ENCODE peak calls at places on chromosomes 12 and 14, in six cellular contexts. E, T, P, G, F and U are unnamed samples.

GRCh38 chr12:72269491-72269890 is 2.7 kb upstream of the TRHDE start:
- DNase-seq in G (no peak), F (no peak), E (no peak), T (no peak), P (no peak), U (no peak)

GRCh38 chr12:98227162-98227561 is 288.2 kb upstream of the TMPO start:
- DNase-seq in E (peak; percentile 7), T (no peak), G (peak; percentile 16), F (no peak), P (peak; percentile 24), U (no peak)

GRCh38 chr12:133026996-133027395 is 10.3 kb upstream of the ZNF84 start:
- DNase-seq in F (no peak), P (no peak), G (no peak), E (no peak), T (no peak), U (no peak)

GRCh38 chr12:55922126-55922525 is 5.6 kb downstream of the PYM1 start:
- DNase-seq in P (no peak), E (no peak), T (no peak), F (no peak), G (no peak), U (no peak)

GRCh38 chr12:40032433-40033259 is 73.2 kb downstream of the SLC2A13 start:
- DNase-seq in F (no peak), P (no peak), G (no peak), T (no peak), E (no peak), U (no peak)

GRCh38 chr14:27605298-27605697 is 1007.5 kb upstream of the NOVA1 start:
- DNase-seq in G (no peak), F (no peak), P (no peak), E (no peak), T (no peak), U (no peak)

GRCh38 chr14:37985826-37986470 is 221.8 kb upstream of the SSTR1 start:
- DNase-seq in G (peak; percentile 46), F (no peak), P (peak; percentile 53), E (peak; percentile 41), T (peak; percentile 67), U (no peak)

GRCh38 chr14:84036863-84037262 is 1493.1 kb upstream of the FLRT2 start:
- DNase-seq in T (peak; percentile 74), G (no peak), P (no peak), F (no peak), E (no peak), U (no peak)

GRCh38 chr14:90087433-90087832 is 25.6 kb downstream of the KCNK13 start:
- DNase-seq in E (no peak), T (no peak), G (peak; percentile 83), P (peak; percentile 45), F (no peak), U (peak; percentile 12)

GRCh38 chr12:28033538-28033915 is 61.0 kb upstream of the PTHLH start:
- DNase-seq in G (no peak), F (no peak), E (no peak), P (no peak), T (no peak), U (no peak)

GRCh38 chr12:27635349-27635972 is 60.8 kb upstream of the REP15 start:
- DNase-seq in F (no peak), G (peak; percentile 16), T (peak; percentile 61), P (no peak), E (peak; percentile 44), U (no peak)

GRCh38 chr12:19779393-19780056 is 340.2 kb downstream of the AEBP2 start:
- DNase-seq in F (no peak), G (no peak), T (no peak), P (peak; percentile 28), E (no peak), U (no peak)

GRCh38 chr12:85823436-85824179 is 12.6 kb downstream of the RASSF9 start:
- DNase-seq in T (peak; percentile 58), E (no peak), P (no peak), F (no peak), G (no peak), U (no peak)

GRCh38 chr12:107513636-107514400 is 171.8 kb upstream of the PWP1 start:
- DNase-seq in F (no peak), P (no peak), G (no peak), E (no peak), T (no peak), U (no peak)

GRCh38 chr12:47015381-47015780 is 64.0 kb upstream of the PCED1B start:
- DNase-seq in F (no peak), E (no peak), G (no peak), P (no peak), T (no peak), U (no peak)

GRCh38 chr12:20154060-20154459 is 214.3 kb upstream of the PDE3A start:
- DNase-seq in P (no peak), G (no peak), T (no peak), E (no peak), F (no peak), U (no peak)

GRCh38 chr12:14190694-14191093 is 174.8 kb upstream of the ATF7IP start:
- DNase-seq in F (no peak), P (no peak), E (no peak), G (no peak), T (no peak), U (no peak)

GRCh38 chr12:43098766-43099550 is 453.0 kb downstream of the ADAMTS20 start:
- DNase-seq in E (no peak), G (no peak), T (peak; percentile 11), F (no peak), P (no peak), U (no peak)

GRCh38 chr12:95385246-95385645 is 88.7 kb upstream of the METAP2 start:
- DNase-seq in G (no peak), E (no peak), P (peak; percentile 26), T (no peak), F (no peak), U (peak; percentile 22)

GRCh38 chr14:36339817-36340216 is 19.4 kb upstream of the MBIP start:
- DNase-seq in P (no peak), T (no peak), G (no peak), F (no peak), E (no peak), U (no peak)

GRCh38 chr12:64992641-64993040 is 128.5 kb downstream of the WIF1 start:
- DNase-seq in F (no peak), P (no peak), T (no peak), E (no peak), G (no peak), U (no peak)

GRCh38 chr12:50222275-50222783 is 55.2 kb upstream of the CERS5 start:
- DNase-seq in F (peak; percentile 34), T (peak; percentile 89), P (peak; percentile 75), E (peak; percentile 52), G (peak; percentile 62), U (peak; percentile 78)

DNA sequence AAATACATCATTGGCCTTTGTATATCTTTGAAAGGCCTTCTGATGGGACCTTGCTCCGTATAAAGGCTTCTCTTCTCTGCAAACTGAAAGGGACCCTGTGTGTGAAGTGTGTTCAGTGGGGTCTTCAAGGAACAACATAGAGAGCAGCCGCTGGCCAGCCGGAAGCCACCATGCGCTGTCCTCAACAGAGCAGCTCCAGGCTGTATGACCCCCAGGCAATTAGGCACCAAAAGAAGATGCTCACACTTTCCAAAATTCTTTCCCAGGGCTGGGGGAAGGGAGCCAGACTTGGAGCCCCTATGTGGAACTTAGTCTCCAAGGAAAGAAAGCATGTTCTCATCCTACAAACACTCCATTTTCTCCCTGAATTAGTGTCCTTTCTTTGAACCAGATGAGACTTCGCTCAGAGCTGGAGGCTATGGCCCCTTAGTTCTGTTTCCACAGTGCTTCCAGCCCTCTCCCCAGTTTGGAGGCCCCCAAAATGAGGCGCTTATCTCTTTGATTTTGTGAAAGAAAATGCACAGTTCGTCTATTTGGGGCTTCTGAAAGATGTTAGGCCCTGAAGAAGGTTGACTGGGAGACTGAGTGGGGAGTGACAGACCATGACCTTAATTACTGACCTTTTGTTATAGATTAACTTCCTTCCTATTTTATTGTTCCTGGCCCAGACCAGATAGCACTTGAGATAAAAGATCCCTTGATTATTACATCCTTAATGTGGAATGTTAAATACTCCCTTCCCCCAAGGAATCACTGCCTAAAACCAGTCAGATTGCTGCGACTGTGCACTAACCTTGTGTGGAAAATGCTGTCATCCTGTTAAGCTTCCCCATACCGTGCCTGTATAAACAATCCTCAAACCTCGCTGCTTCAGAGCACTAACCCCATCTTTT is 128.3 kb upstream of the FGD4 start:
- DNase-seq in F (no peak), E (no peak), G (peak; percentile 8), P (no peak), T (peak; percentile 79), U (no peak)
- TF ChIP-seq POLR2A in F (no peak), E (no peak), G (no peak), P (no peak), T (no peak), U (no peak)

DNA sequence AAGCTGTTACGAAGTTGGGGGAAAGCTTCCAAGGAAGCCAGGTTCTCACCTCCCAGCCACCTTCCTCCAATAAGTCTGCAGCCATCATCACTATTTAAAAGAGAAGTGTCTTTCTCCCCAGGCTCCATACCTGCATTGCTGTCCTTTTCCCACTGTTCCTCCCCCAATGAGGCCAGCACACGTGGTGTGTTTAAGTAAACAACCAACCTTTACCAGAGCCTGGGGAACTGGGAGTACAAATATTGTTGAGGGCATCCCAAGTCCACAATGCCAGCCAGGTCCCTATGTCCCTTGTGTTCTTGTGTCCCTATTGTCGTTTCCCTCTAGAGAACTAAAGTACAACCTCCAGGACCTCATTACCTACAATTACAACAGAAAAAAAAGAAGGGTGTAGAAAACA is 49.2 kb upstream of the PNMA1 start:
- DNase-seq in E (no peak), G (no peak), F (no peak), T (no peak), P (no peak), U (no peak)
- TF ChIP-seq POLR2A in E (no peak), G (no peak), F (no peak), T (no peak), P (no peak), U (no peak)

DNA sequence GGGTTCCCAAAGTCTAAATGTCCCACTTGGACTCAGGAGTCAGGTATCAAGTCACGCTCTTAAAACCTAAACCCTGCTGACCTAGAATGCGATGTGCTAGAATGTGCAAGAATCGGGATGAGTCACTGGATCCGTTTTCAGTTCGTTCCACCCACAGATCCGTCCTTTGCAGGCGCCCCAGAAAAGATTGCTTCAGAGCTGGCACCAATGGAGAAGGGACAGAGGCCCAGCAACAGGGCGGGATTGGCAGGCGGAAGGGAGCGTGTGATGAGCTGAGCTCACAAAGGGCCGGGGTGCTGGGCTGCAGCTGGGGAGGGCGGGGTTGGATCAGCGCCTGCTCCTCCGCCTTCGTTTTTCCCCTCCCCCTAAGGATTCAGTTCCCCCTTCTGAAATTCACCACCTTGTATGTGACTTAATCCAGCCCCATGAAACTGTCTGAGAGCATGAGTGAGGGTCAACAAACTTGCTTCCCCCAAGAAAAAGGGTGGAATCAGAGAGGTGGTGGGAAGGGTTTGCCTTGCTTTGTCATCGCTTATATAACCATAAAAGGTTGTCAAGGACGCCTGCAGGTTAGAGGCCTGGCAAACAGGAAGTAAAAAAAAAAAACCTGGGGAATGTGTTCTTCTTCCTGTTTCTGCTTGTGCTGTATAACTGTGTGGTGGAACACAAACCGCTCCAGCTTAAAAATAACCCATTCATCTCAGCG is 2.8 kb upstream of the UBC start:
- DNase-seq in P (peak; percentile 98), E (peak; percentile 99), F (peak; percentile 95), G (peak; percentile 99), T (peak; percentile 100), U (peak; percentile 99)
- TF ChIP-seq POLR2A in P (peak; percentile 19), E (peak; percentile 52), F (peak; percentile 86), G (peak; percentile 84), T (no peak), U (peak; percentile 80)

DNA sequence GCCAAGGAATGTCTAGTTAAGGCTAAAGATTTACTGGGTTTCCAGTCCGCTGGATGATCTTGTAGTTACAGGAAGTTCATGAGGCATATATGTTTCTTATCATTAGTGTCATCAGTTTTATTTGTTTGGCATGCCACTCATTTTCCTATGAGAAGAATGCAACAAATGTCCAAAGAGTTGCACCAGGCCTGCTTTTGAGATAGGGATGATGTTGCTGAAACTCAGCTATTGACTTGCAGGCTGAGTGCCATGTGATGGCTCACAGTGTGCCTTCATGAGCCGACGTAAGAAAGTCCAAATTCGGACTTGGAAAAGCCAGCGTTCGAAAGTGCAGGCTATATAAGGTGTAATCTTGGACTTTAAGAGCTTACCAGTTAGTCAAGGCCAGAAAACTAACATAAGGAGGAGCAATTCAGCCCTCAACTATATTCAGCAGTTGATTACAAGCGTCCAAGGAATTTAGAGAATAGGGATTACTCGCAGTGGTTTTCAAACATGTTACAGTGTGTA is 101.4 kb downstream of the LGMN start:
- DNase-seq in T (peak; percentile 31), E (no peak), G (no peak), F (no peak), P (no peak), U (peak; percentile 89)
- TF ChIP-seq POLR2A in T (no peak), E (no peak), G (no peak), F (no peak), P (no peak), U (peak; percentile 47)